ENCODE peak calls at places on chromosomes 5 and 9, in nine cellular contexts. One of them, this sample, is unnamed.

GRCh38 chr5:757931-758697 is 26.4 kb downstream of the ZDHHC11B start:
- DNase-seq in AG10803: no peak
- DNase-seq in heart left ventricle: peak; percentile 91
- DNase-seq in left ventricle myocardium inferior: peak; percentile 78
- DNase-seq in neural crest cell: peak; percentile 67
- DNase-seq in WERI-Rb-1: peak; percentile 89
- DNase-seq in colonic mucosa: peak; percentile 44
- DNase-seq in fibroblast of the aortic adventitia: no peak
- DNase-seq in CD8-positive, alpha-beta T cell: peak; percentile 36
- DNase-seq in this sample: no peak

GRCh38 chr9:4639420-4639819 is 22.7 kb upstream of the PLPP6 start:
- DNase-seq in AG10803: no peak
- DNase-seq in heart left ventricle: no peak
- DNase-seq in left ventricle myocardium inferior: no peak
- DNase-seq in neural crest cell: no peak
- DNase-seq in WERI-Rb-1: no peak
- DNase-seq in colonic mucosa: no peak
- DNase-seq in fibroblast of the aortic adventitia: no peak
- DNase-seq in CD8-positive, alpha-beta T cell: no peak
- DNase-seq in this sample: no peak

GRCh38 chr5:102617187-102617856 is 118.5 kb upstream of the SLCO6A1 start:
- DNase-seq in AG10803: peak; percentile 96
- DNase-seq in heart left ventricle: no peak
- DNase-seq in left ventricle myocardium inferior: no peak
- DNase-seq in neural crest cell: no peak
- DNase-seq in WERI-Rb-1: no peak
- DNase-seq in colonic mucosa: no peak
- DNase-seq in fibroblast of the aortic adventitia: no peak
- DNase-seq in CD8-positive, alpha-beta T cell: no peak
- DNase-seq in this sample: no peak

GRCh38 chr9:2144619-2145018 is 129.5 kb downstream of the SMARCA2 start:
- DNase-seq in AG10803: no peak
- DNase-seq in heart left ventricle: no peak
- DNase-seq in left ventricle myocardium inferior: no peak
- DNase-seq in neural crest cell: no peak
- DNase-seq in WERI-Rb-1: no peak
- DNase-seq in colonic mucosa: no peak
- DNase-seq in fibroblast of the aortic adventitia: no peak
- DNase-seq in CD8-positive, alpha-beta T cell: no peak
- DNase-seq in this sample: no peak

GRCh38 chr5:39381376-39381775 is 17.1 kb upstream of the C9 start:
- DNase-seq in AG10803: no peak
- DNase-seq in heart left ventricle: no peak
- DNase-seq in left ventricle myocardium inferior: no peak
- DNase-seq in neural crest cell: no peak
- DNase-seq in WERI-Rb-1: no peak
- DNase-seq in colonic mucosa: no peak
- DNase-seq in fibroblast of the aortic adventitia: no peak
- DNase-seq in CD8-positive, alpha-beta T cell: no peak
- DNase-seq in this sample: no peak

GRCh38 chr5:147234825-147235635 is at the start of gene STK32A:
- DNase-seq in AG10803: peak; percentile 1
- DNase-seq in heart left ventricle: peak; percentile 21
- DNase-seq in left ventricle myocardium inferior: peak; percentile 34
- DNase-seq in neural crest cell: peak; percentile 48
- DNase-seq in WERI-Rb-1: peak; percentile 89
- DNase-seq in colonic mucosa: peak; percentile 32
- DNase-seq in fibroblast of the aortic adventitia: no peak
- DNase-seq in CD8-positive, alpha-beta T cell: no peak
- DNase-seq in this sample: peak; percentile 32

GRCh38 chr5:145975361-145976066 is 39.1 kb downstream of the SH3RF2 start:
- DNase-seq in AG10803: peak; percentile 19
- DNase-seq in heart left ventricle: no peak
- DNase-seq in left ventricle myocardium inferior: no peak
- DNase-seq in neural crest cell: no peak
- DNase-seq in WERI-Rb-1: no peak
- DNase-seq in colonic mucosa: peak; percentile 55
- DNase-seq in fibroblast of the aortic adventitia: peak; percentile 93
- DNase-seq in CD8-positive, alpha-beta T cell: no peak
- DNase-seq in this sample: peak; percentile 33

GRCh38 chr9:137828527-137829259 is 48.9 kb upstream of the CACNA1B start:
- DNase-seq in AG10803: peak; percentile 4
- DNase-seq in heart left ventricle: no peak
- DNase-seq in left ventricle myocardium inferior: no peak
- DNase-seq in neural crest cell: peak; percentile 45
- DNase-seq in WERI-Rb-1: no peak
- DNase-seq in colonic mucosa: no peak
- DNase-seq in fibroblast of the aortic adventitia: peak; percentile 4
- DNase-seq in CD8-positive, alpha-beta T cell: no peak
- DNase-seq in this sample: peak; percentile 47

GRCh38 chr5:72467987-72468386 is 39.2 kb downstream of the ZNF366 start:
- DNase-seq in AG10803: peak; percentile 72
- DNase-seq in heart left ventricle: no peak
- DNase-seq in left ventricle myocardium inferior: no peak
- DNase-seq in neural crest cell: no peak
- DNase-seq in WERI-Rb-1: no peak
- DNase-seq in colonic mucosa: no peak
- DNase-seq in fibroblast of the aortic adventitia: peak; percentile 70
- DNase-seq in CD8-positive, alpha-beta T cell: no peak
- DNase-seq in this sample: no peak

GRCh38 chr5:178227138-178227659 is 5.4 kb downstream of the PHYKPL start:
- DNase-seq in AG10803: no peak
- DNase-seq in heart left ventricle: no peak
- DNase-seq in left ventricle myocardium inferior: peak; percentile 5
- DNase-seq in neural crest cell: no peak
- DNase-seq in WERI-Rb-1: no peak
- DNase-seq in colonic mucosa: no peak
- DNase-seq in fibroblast of the aortic adventitia: no peak
- DNase-seq in CD8-positive, alpha-beta T cell: no peak
- DNase-seq in this sample: no peak

GRCh38 chr5:62466228-62466627 is 53.7 kb downstream of the IPO11 start:
- DNase-seq in AG10803: peak; percentile 31
- DNase-seq in heart left ventricle: no peak
- DNase-seq in left ventricle myocardium inferior: no peak
- DNase-seq in neural crest cell: no peak
- DNase-seq in WERI-Rb-1: no peak
- DNase-seq in colonic mucosa: no peak
- DNase-seq in fibroblast of the aortic adventitia: no peak
- DNase-seq in CD8-positive, alpha-beta T cell: no peak
- DNase-seq in this sample: no peak

DNA sequence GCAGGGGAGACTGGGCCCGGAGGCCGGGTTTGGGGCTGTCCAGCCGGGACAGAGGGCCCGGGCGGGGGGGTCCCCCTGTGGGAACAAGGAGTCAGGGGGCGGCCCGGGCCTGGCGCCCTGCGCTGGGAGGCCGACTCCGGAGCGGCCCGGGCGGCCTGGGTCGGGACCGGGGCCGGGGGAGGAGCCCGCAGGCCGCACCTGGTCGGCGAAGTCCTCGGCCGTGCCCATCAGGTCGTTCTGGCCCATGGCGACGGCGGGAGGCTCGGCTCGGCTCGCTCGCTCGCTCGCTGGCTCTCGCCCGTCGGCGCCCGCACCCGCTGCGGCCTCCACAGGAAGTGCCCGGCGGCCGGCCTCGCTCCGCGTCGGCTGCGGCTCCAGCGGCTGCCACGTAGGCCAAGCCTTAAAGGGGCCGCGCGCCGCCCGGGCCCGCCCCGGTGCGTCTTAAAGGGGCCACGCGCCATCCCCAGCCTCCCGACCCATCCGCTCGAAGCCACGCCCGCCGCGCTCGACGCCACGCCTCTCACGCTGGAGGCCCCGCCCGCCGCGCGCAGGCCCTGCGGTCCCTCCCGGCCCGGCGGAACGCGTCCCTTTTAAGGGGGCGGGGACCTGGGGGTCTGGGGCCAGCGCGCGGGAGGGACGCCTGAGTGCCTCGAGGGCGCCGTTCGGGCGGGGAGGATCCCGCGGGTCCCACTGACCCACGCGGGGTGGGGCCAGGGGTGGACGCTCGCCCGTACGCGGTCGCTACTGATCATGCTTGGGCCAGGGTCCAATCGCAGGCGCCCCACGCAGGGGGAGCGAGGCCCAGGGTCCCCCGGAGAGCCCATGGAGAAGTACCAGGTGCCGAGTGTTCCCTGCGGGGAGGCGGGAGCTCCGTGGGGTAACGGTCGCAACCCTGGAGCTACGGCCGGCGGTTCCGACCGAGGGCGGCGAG is at the start of the genes STKLD1 and SURF4:
- DNase-seq in AG10803: peak; percentile 97
- DNase-seq in heart left ventricle: peak; percentile 97
- DNase-seq in left ventricle myocardium inferior: peak; percentile 97
- DNase-seq in neural crest cell: peak; percentile 95
- DNase-seq in WERI-Rb-1: peak; percentile 95
- DNase-seq in colonic mucosa: peak; percentile 97
- DNase-seq in fibroblast of the aortic adventitia: peak; percentile 94
- DNase-seq in CD8-positive, alpha-beta T cell: peak; percentile 95
- DNase-seq in this sample: peak; percentile 98
- TF ChIP-seq CTCF in AG10803: no peak
- TF ChIP-seq CTCF in heart left ventricle: no peak
- TF ChIP-seq CTCF in left ventricle myocardium inferior: peak; percentile 34
- TF ChIP-seq CTCF in neural crest cell: no peak
- TF ChIP-seq CTCF in WERI-Rb-1: no peak
- TF ChIP-seq CTCF in colonic mucosa: no peak
- TF ChIP-seq CTCF in fibroblast of the aortic adventitia: no peak
- TF ChIP-seq CTCF in CD8-positive, alpha-beta T cell: no peak
- TF ChIP-seq CTCF in this sample: no peak

GRCh38 chr5:64637837-64638443 is 52.4 kb upstream of the SHISAL2B start:
- DNase-seq in AG10803: no peak
- DNase-seq in heart left ventricle: no peak
- DNase-seq in left ventricle myocardium inferior: no peak
- DNase-seq in neural crest cell: no peak
- DNase-seq in WERI-Rb-1: no peak
- DNase-seq in colonic mucosa: no peak
- DNase-seq in fibroblast of the aortic adventitia: no peak
- DNase-seq in CD8-positive, alpha-beta T cell: no peak
- DNase-seq in this sample: no peak
- TF ChIP-seq CTCF in AG10803: peak; percentile 12
- TF ChIP-seq CTCF in heart left ventricle: no peak
- TF ChIP-seq CTCF in left ventricle myocardium inferior: no peak
- TF ChIP-seq CTCF in neural crest cell: no peak
- TF ChIP-seq CTCF in WERI-Rb-1: no peak
- TF ChIP-seq CTCF in colonic mucosa: no peak
- TF ChIP-seq CTCF in fibroblast of the aortic adventitia: no peak
- TF ChIP-seq CTCF in CD8-positive, alpha-beta T cell: no peak
- TF ChIP-seq CTCF in this sample: no peak

DNA sequence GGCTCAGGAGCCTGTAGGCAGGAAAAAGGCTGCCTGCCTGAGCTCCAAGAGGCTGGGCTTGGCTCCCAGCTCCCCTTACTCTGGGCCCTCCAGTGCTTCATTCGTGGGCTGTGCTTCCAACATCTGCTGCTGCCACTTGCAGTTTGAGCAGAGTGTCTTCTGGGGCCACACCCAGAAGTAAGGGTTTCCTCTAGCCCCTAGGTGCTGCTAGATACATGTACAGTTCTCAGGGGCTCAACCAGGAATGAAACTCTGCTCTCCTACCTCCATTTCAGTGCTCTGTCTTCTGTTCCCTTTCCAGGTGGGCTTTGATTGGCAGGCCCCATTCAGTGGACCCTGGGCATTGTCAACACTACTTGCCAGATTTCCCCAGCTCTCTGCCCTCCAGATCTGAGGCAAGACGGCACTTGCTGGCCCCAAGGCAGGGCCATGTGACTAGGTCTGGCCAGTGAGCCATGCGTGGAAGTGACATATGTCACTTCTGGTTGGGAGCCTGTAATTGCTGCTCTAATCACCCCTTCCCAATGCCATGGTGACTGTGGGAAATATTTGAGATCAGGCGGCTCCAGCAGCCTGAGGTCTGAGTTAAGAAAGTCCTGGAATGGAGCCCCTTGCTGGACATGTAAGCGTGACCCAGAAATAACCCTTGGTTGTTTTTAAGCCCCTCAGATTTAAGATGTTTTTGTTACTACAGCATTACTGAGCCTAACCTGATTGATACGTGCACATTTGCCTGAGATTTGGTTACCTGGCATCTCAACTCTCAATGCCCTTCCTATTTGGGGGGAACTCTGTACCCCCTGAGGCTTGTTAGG is 9.4 kb upstream of the BOD1 start:
- DNase-seq in AG10803: no peak
- DNase-seq in heart left ventricle: no peak
- DNase-seq in left ventricle myocardium inferior: no peak
- DNase-seq in neural crest cell: no peak
- DNase-seq in WERI-Rb-1: peak; percentile 55
- DNase-seq in colonic mucosa: no peak
- DNase-seq in fibroblast of the aortic adventitia: no peak
- DNase-seq in CD8-positive, alpha-beta T cell: no peak
- DNase-seq in this sample: no peak
- TF ChIP-seq CTCF in AG10803: peak; percentile 11
- TF ChIP-seq CTCF in heart left ventricle: no peak
- TF ChIP-seq CTCF in left ventricle myocardium inferior: peak; percentile 38
- TF ChIP-seq CTCF in neural crest cell: no peak
- TF ChIP-seq CTCF in WERI-Rb-1: peak; percentile 47
- TF ChIP-seq CTCF in colonic mucosa: no peak
- TF ChIP-seq CTCF in fibroblast of the aortic adventitia: peak; percentile 5
- TF ChIP-seq CTCF in CD8-positive, alpha-beta T cell: no peak
- TF ChIP-seq CTCF in this sample: no peak

DNA sequence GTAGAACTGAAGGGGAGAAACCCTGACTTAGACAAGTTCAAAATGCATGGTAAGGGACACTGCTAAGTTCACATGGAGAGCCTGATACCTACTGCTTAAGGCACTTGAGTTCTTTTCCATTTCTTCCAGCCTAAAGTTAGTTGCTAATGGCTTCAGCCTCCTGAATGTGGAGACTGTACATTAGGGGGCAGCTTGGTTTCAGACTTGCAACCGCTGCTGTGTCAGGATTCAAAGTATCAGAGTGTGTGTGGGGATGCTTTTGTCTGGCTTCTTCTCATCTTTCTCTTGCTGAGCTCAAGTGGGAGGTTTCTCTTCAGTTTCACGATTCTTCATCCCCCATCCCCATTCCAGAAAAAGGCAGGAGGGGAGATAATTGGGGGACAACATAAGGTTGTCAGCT is 49.4 kb downstream of the ATP10B start:
- DNase-seq in AG10803: no peak
- DNase-seq in heart left ventricle: no peak
- DNase-seq in left ventricle myocardium inferior: no peak
- DNase-seq in neural crest cell: no peak
- DNase-seq in WERI-Rb-1: no peak
- DNase-seq in colonic mucosa: no peak
- DNase-seq in fibroblast of the aortic adventitia: no peak
- DNase-seq in CD8-positive, alpha-beta T cell: no peak
- DNase-seq in this sample: peak; percentile 25
- TF ChIP-seq CTCF in AG10803: peak; percentile 29
- TF ChIP-seq CTCF in heart left ventricle: no peak
- TF ChIP-seq CTCF in left ventricle myocardium inferior: no peak
- TF ChIP-seq CTCF in neural crest cell: no peak
- TF ChIP-seq CTCF in WERI-Rb-1: no peak
- TF ChIP-seq CTCF in colonic mucosa: no peak
- TF ChIP-seq CTCF in fibroblast of the aortic adventitia: no peak
- TF ChIP-seq CTCF in CD8-positive, alpha-beta T cell: no peak
- TF ChIP-seq CTCF in this sample: no peak